ENCODE peak calls at places on chromosome 19, in seven cellular contexts. B, J, E, H, W, C and G are unnamed samples.

GRCh38 chr19:18439025-18439909 is 1.3 kb upstream of the ISYNA1 start:
- DNase-seq in C (no peak), E (peak; percentile 81), W (no peak), H (peak; percentile 54), J (no peak), B (no peak), G (peak; percentile 64)

GRCh38 chr19:53982611-53983010 is 8.8 kb upstream of the CACNG6 start:
- DNase-seq in C (peak; percentile 34), J (no peak), B (no peak), E (no peak), W (no peak), H (no peak), G (peak; percentile 80)

GRCh38 chr19:37218592-37218935 is 550 bp downstream of the ZNF383 start:
- DNase-seq in J (no peak), E (no peak), B (no peak), C (peak; percentile 9), W (no peak), H (peak; percentile 49), G (no peak)

GRCh38 chr19:7730286-7731217 is 1.4 kb downstream of the CLEC4G start:
- DNase-seq in W (peak; percentile 57), H (no peak), E (no peak), B (no peak), J (no peak), C (no peak), G (no peak)

GRCh38 chr19:43562698-43563241 is 12.6 kb downstream of the XRCC1 start:
- DNase-seq in H (peak; percentile 78), J (peak; percentile 62), B (peak; percentile 67), C (peak; percentile 66), E (no peak), W (peak; percentile 92), G (peak; percentile 96)

GRCh38 chr19:28898279-28898678 is 314.7 kb downstream of the UQCRFS1 start:
- DNase-seq in C (no peak), H (no peak), B (no peak), W (no peak), E (no peak), J (no peak), G (peak; percentile 11)

GRCh38 chr19:19459099-19459498 is 53.6 kb downstream of the GATAD2A start:
- DNase-seq in C (no peak), B (no peak), J (no peak), H (peak; percentile 37), E (no peak), W (no peak), G (no peak)

GRCh38 chr19:17103177-17103576 is 27.6 kb downstream of the MYO9B start:
- DNase-seq in H (peak; percentile 63), E (peak; percentile 63), B (no peak), W (no peak), C (no peak), J (no peak), G (no peak)

GRCh38 chr19:7255119-7255518 is 39.1 kb downstream of the INSR start:
- DNase-seq in C (no peak), E (no peak), B (no peak), J (no peak), H (no peak), W (no peak), G (peak; percentile 80)

GRCh38 chr19:31100945-31101344 is 248.3 kb downstream of the TSHZ3 start:
- DNase-seq in C (no peak), J (no peak), H (no peak), E (no peak), B (no peak), W (no peak), G (no peak)

GRCh38 chr19:49869484-49870308 is 2.3 kb upstream of the PNKP start:
- DNase-seq in C (peak; percentile 96), E (peak; percentile 100), H (peak; percentile 100), J (peak; percentile 92), B (peak; percentile 87), W (peak; percentile 98), G (peak; percentile 96)

GRCh38 chr19:34228762-34229161 is 25.6 kb upstream of the GARRE1 start:
- DNase-seq in C (no peak), H (no peak), E (no peak), B (no peak), W (no peak), J (no peak), G (no peak)

GRCh38 chr19:1389033-1389940 is 5.6 kb downstream of the NDUFS7 start:
- DNase-seq in C (no peak), J (no peak), B (no peak), W (no peak), H (no peak), E (no peak), G (no peak)

GRCh38 chr19:53905787-53906186 is 3.3 kb upstream of the CACNG7 start:
- DNase-seq in J (no peak), B (no peak), H (no peak), W (no peak), E (no peak), C (no peak), G (no peak)

GRCh38 chr19:16136185-16137067 is 7.1 kb upstream of the HSH2D start:
- DNase-seq in W (no peak), B (no peak), J (no peak), C (no peak), H (no peak), E (no peak), G (no peak)

GRCh38 chr19:14542721-14543328 is 13.4 kb downstream of the TECR start:
- DNase-seq in B (no peak), C (no peak), J (no peak), W (no peak), H (peak; percentile 65), E (no peak), G (no peak)

GRCh38 chr19:48415395-48415794 is 21.9 kb downstream of the GRIN2D start:
- DNase-seq in B (peak; percentile 74), J (peak; percentile 65), H (peak; percentile 60), C (peak; percentile 91), E (peak; percentile 71), W (peak; percentile 93), G (peak; percentile 85)

GRCh38 chr19:30434797-30435594 is 62.8 kb downstream of the ZNF536 start:
- DNase-seq in C (no peak), B (no peak), H (no peak), E (no peak), J (no peak), W (no peak), G (no peak)

GRCh38 chr19:4596033-4596904 is 36.8 kb upstream of the SEMA6B start:
- DNase-seq in B (no peak), J (no peak), H (no peak), E (no peak), C (no peak), W (no peak), G (peak; percentile 78)

GRCh38 chr19:12597594-12597993 is 13.0 kb downstream of the ZNF490 start:
- DNase-seq in E (no peak), H (no peak), W (no peak), B (no peak), C (no peak), J (no peak), G (no peak)

GRCh38 chr19:3284759-3285646 is 60.5 kb downstream of the CELF5 start:
- DNase-seq in C (peak; percentile 99), H (peak; percentile 21), J (peak; percentile 58), W (peak; percentile 93), B (peak; percentile 68), E (peak; percentile 97), G (no peak)

GRCh38 chr19:5006201-5006600 is 37.3 kb downstream of the KDM4B start:
- DNase-seq in J (no peak), H (peak; percentile 46), W (no peak), C (no peak), E (no peak), B (no peak), G (no peak)

GRCh38 chr19:13917888-13918406 is 11.9 kb downstream of the CC2D1A start:
- DNase-seq in W (no peak), E (no peak), B (no peak), J (no peak), C (no peak), H (no peak), G (no peak)

GRCh38 chr19:41416194-41416674 is 10.9 kb downstream of the B3GNT8 start:
- DNase-seq in J (no peak), C (peak; percentile 98), H (no peak), E (no peak), B (no peak), W (peak; percentile 42), G (no peak)

GRCh38 chr19:42122691-42123607 is 9.3 kb downstream of the POU2F2 start:
- DNase-seq in C (no peak), W (no peak), E (no peak), B (peak; percentile 48), H (no peak), J (peak; percentile 33), G (no peak)

GRCh38 chr19:47711652-47712239 is 1.5 kb upstream of the EHD2 start:
- DNase-seq in H (no peak), E (no peak), J (no peak), C (no peak), W (no peak), B (no peak), G (no peak)

GRCh38 chr19:47226426-47227346 is 4.3 kb downstream of the BBC3 start:
- DNase-seq in J (peak; percentile 71), H (peak; percentile 73), B (no peak), E (no peak), W (peak; percentile 95), C (peak; percentile 92), G (peak; percentile 94)

GRCh38 chr19:17488593-17489391 is 18.5 kb downstream of the SLC27A1 start:
- DNase-seq in E (peak; percentile 93), J (peak; percentile 38), W (peak; percentile 88), H (no peak), C (peak; percentile 94), B (peak; percentile 71), G (peak; percentile 89)

GRCh38 chr19:41299046-41299754 is 10.8 kb upstream of the CCDC97 start:
- DNase-seq in C (no peak), E (no peak), H (no peak), J (no peak), W (no peak), B (no peak), G (no peak)